ENCODE peak calls at places on chromosome 11, in nine cellular contexts. W, O, Z, L, P, G, I, T and J are unnamed samples.

GRCh38 chr11:17445240-17445795 is 31.3 kb downstream of the ABCC8 start:
- DNase-seq in W (no peak), O (no peak), Z (no peak), L (no peak), P (no peak), G (no peak), I (no peak), T (no peak), J (no peak)

GRCh38 chr11:134126197-134126822 is 57.4 kb downstream of the JAM3 start:
- DNase-seq in W (peak), O (no peak), Z (peak), L (peak), P (no peak), G (no peak), I (no peak), T (no peak), J (no peak)

GRCh38 chr11:2827256-2827655 is 58.3 kb downstream of the CDKN1C start:
- DNase-seq in W (peak), O (no peak), Z (no peak), L (no peak), P (no peak), G (no peak), I (no peak), T (no peak), J (no peak)

GRCh38 chr11:62559204-62559603 is 12.6 kb upstream of the AHNAK start:
- DNase-seq in W (no peak), O (no peak), Z (no peak), L (no peak), P (no peak), G (no peak), I (no peak), T (no peak), J (no peak)

GRCh38 chr11:65422633-65423515 is at the start of gene NEAT1:
- DNase-seq in W (peak), O (peak), Z (peak), L (peak), P (peak), G (peak), I (no peak), T (peak), J (peak)

GRCh38 chr11:1222491-1223345 is at the start of gene MUC5B:
- DNase-seq in W (no peak), O (no peak), Z (no peak), L (no peak), P (no peak), G (no peak), I (no peak), T (peak), J (no peak)

GRCh38 chr11:8831861-8832260 is 79.1 kb upstream of the AKIP1 start:
- DNase-seq in W (no peak), O (no peak), Z (no peak), L (no peak), P (no peak), G (no peak), I (no peak), T (no peak), J (no peak)

GRCh38 chr11:45930031-45930794 is 7.8 kb downstream of the LARGE2 start:
- DNase-seq in W (no peak), O (peak), Z (no peak), L (no peak), P (no peak), G (no peak), I (peak), T (peak), J (no peak)

GRCh38 chr11:122439911-122440782 is 215.4 kb upstream of the UBASH3B start:
- DNase-seq in W (no peak), O (no peak), Z (no peak), L (peak), P (peak), G (no peak), I (no peak), T (no peak), J (no peak)

GRCh38 chr11:23727821-23728220 is 769.0 kb upstream of the LUZP2 start:
- DNase-seq in W (no peak), O (no peak), Z (peak), L (peak), P (no peak), G (no peak), I (no peak), T (no peak), J (no peak)

GRCh38 chr11:71481101-71481960 is 28.3 kb downstream of the NADSYN1 start:
- DNase-seq in W (no peak), O (no peak), Z (no peak), L (no peak), P (no peak), G (no peak), I (no peak), T (no peak), J (no peak)

GRCh38 chr11:37394236-37394870 is 796.3 kb upstream of the RAG2 start:
- DNase-seq in W (no peak), O (no peak), Z (no peak), L (no peak), P (no peak), G (no peak), I (no peak), T (no peak), J (no peak)

GRCh38 chr11:11220786-11221185 is 132.3 kb downstream of the CSNK2A3 start:
- DNase-seq in W (no peak), O (no peak), Z (no peak), L (no peak), P (no peak), G (no peak), I (no peak), T (no peak), J (no peak)

GRCh38 chr11:128879817-128880216 is 11.3 kb upstream of the KCNJ5 start:
- DNase-seq in W (no peak), O (no peak), Z (no peak), L (no peak), P (no peak), G (no peak), I (no peak), T (no peak), J (no peak)

GRCh38 chr11:6202036-6202435 is 3.0 kb downstream of the OR52W1 start:
- DNase-seq in W (no peak), O (no peak), Z (no peak), L (no peak), P (no peak), G (no peak), I (no peak), T (no peak), J (no peak)

GRCh38 chr11:130847517-130847916 is 68.8 kb downstream of the SNX19 start:
- DNase-seq in W (no peak), O (peak), Z (peak), L (peak), P (no peak), G (no peak), I (no peak), T (no peak), J (no peak)

GRCh38 chr11:17558025-17558780 is 11.1 kb downstream of the OTOG start:
- DNase-seq in W (no peak), O (no peak), Z (no peak), L (no peak), P (no peak), G (no peak), I (no peak), T (no peak), J (no peak)

GRCh38 chr11:67255864-67256263 is 10.4 kb upstream of the GRK2 start:
- DNase-seq in W (no peak), O (no peak), Z (no peak), L (no peak), P (no peak), G (no peak), I (no peak), T (no peak), J (no peak)

GRCh38 chr11:132576706-132577105 is 955.6 kb downstream of the OPCML start:
- DNase-seq in W (no peak), O (no peak), Z (peak), L (peak), P (no peak), G (no peak), I (no peak), T (no peak), J (no peak)

GRCh38 chr11:117724621-117725020 is 72.4 kb downstream of the DSCAML1 start:
- DNase-seq in W (no peak), O (no peak), Z (no peak), L (no peak), P (no peak), G (no peak), I (no peak), T (no peak), J (no peak)

GRCh38 chr11:6609502-6610015 is 2.5 kb downstream of the TAF10 start:
- DNase-seq in W (no peak), O (no peak), Z (no peak), L (no peak), P (no peak), G (no peak), I (no peak), T (no peak), J (no peak)

GRCh38 chr11:103453901-103454300 is 344.7 kb downstream of the DYNC2H1 start:
- DNase-seq in W (no peak), O (no peak), Z (no peak), L (no peak), P (no peak), G (no peak), I (no peak), T (no peak), J (no peak)

GRCh38 chr11:107836811-107837210 is 21.8 kb downstream of the SLC35F2 start:
- DNase-seq in W (no peak), O (no peak), Z (no peak), L (no peak), P (no peak), G (no peak), I (no peak), T (no peak), J (no peak)

GRCh38 chr11:110435780-110436717 is 6.3 kb downstream of the FDX1 start:
- DNase-seq in W (no peak), O (no peak), Z (no peak), L (peak), P (no peak), G (no peak), I (no peak), T (no peak), J (no peak)

GRCh38 chr11:25961539-25961938 is 370.4 kb upstream of the ANO3 start:
- DNase-seq in W (no peak), O (no peak), Z (no peak), L (no peak), P (no peak), G (no peak), I (no peak), T (no peak), J (no peak)

GRCh38 chr11:18394928-18395734 is 768 bp downstream of the LDHA start:
- DNase-seq in W (no peak), O (peak), Z (no peak), L (peak), P (no peak), G (no peak), I (peak), T (peak), J (no peak)

GRCh38 chr11:85961930-85962363 is 106.8 kb downstream of the CCDC83 start:
- DNase-seq in W (no peak), O (no peak), Z (no peak), L (peak), P (no peak), G (no peak), I (no peak), T (no peak), J (no peak)

GRCh38 chr11:66291706-66292542 is at the start of gene TMEM151A:
- DNase-seq in W (no peak), O (no peak), Z (no peak), L (no peak), P (no peak), G (no peak), I (peak), T (no peak), J (no peak)

GRCh38 chr11:92978226-92979111 is 9.0 kb downstream of the MTNR1B start:
- DNase-seq in W (no peak), O (no peak), Z (peak), L (no peak), P (no peak), G (no peak), I (no peak), T (no peak), J (no peak)

GRCh38 chr11:33379931-33380330 is 122.8 kb downstream of the HIPK3 start:
- DNase-seq in W (no peak), O (peak), Z (no peak), L (no peak), P (no peak), G (no peak), I (peak), T (no peak), J (no peak)

GRCh38 chr11:8288824-8289223 is 25.1 kb upstream of the LMO1 start:
- DNase-seq in W (no peak), O (no peak), Z (no peak), L (no peak), P (no peak), G (no peak), I (no peak), T (peak), J (no peak)